ENCODE peak calls at places on chromosome 7, in ten cellular contexts. T is AG10803; L is stomach; M is non-pigmented ciliary epithelial cell; G is stimulated activated CD8-positive, alpha-beta memory T cell treated with anti-CD3 and anti-CD28 coated beads, Interleukin-15, amount 100 ng/mL, for 1 hour; E is body of pancreas; Z is ELF-1; I is NCI-H69; J is Kasumi-1; F is RWPE1. U is an unnamed sample.

GRCh38 chr7:13031481-13031880 is 344.0 kb downstream of the ARL4A start:
- DNase-seq in T (no peak), L (no peak), M (no peak), G (no peak), E (no peak), Z (no peak), I (no peak), J (no peak), F (peak), U (no peak)

GRCh38 chr7:26618458-26618857 is 245.9 kb downstream of the SKAP2 start:
- DNase-seq in T (no peak), L (no peak), M (no peak), G (no peak), E (no peak), Z (no peak), I (peak), J (no peak), F (no peak), U (no peak)

GRCh38 chr7:69775231-69775771 is 177.0 kb downstream of the AUTS2 start:
- DNase-seq in T (peak), L (no peak), M (no peak), G (no peak), E (no peak), Z (peak), I (peak), J (no peak), F (no peak), U (peak)

GRCh38 chr7:37320840-37321468 is 127.7 kb downstream of the ELMO1 start:
- DNase-seq in T (no peak), L (no peak), M (no peak), G (no peak), E (no peak), Z (no peak), I (no peak), J (peak), F (no peak), U (no peak)

GRCh38 chr7:70426249-70426880 is 705.6 kb upstream of the GALNT17 start:
- DNase-seq in T (no peak), L (no peak), M (no peak), G (no peak), E (no peak), Z (no peak), I (no peak), J (no peak), F (no peak), U (no peak)

GRCh38 chr7:93115796-93116195 is 2.0 kb downstream of the SAMD9 start:
- DNase-seq in T (peak), L (no peak), M (peak), G (no peak), E (no peak), Z (no peak), I (no peak), J (no peak), F (peak), U (no peak)

GRCh38 chr7:124120911-124121310 is 88.0 kb upstream of the TMEM229A start:
- DNase-seq in T (no peak), L (no peak), M (no peak), G (no peak), E (no peak), Z (no peak), I (no peak), J (no peak), F (no peak), U (no peak)

GRCh38 chr7:30667172-30667571 is 15.1 kb downstream of the CRHR2 start:
- DNase-seq in T (no peak), L (no peak), M (no peak), G (no peak), E (no peak), Z (no peak), I (no peak), J (no peak), F (no peak), U (no peak)

GRCh38 chr7:1819258-1819841 is 149.3 kb downstream of the ELFN1 start:
- DNase-seq in T (no peak), L (peak), M (no peak), G (no peak), E (no peak), Z (no peak), I (peak), J (no peak), F (no peak), U (peak)

GRCh38 chr7:22787936-22788335 is 34.7 kb downstream of the TOMM7 start:
- DNase-seq in T (peak), L (no peak), M (no peak), G (no peak), E (no peak), Z (no peak), I (no peak), J (no peak), F (no peak), U (no peak)

GRCh38 chr7:87671-88070 is 104.7 kb upstream of the FAM20C start:
- DNase-seq in T (no peak), L (no peak), M (no peak), G (no peak), E (peak), Z (no peak), I (no peak), J (no peak), F (no peak), U (peak)

GRCh38 chr7:121085922-121086321 is 97.4 kb downstream of the CPED1 start:
- DNase-seq in T (peak), L (no peak), M (no peak), G (no peak), E (no peak), Z (no peak), I (no peak), J (no peak), F (no peak), U (no peak)

GRCh38 chr7:90298145-90299038 is 22.7 kb downstream of the FAM237B start:
- DNase-seq in T (peak), L (no peak), M (peak), G (no peak), E (no peak), Z (no peak), I (peak), J (peak), F (peak), U (no peak)

GRCh38 chr7:12757443-12757842 is 70.0 kb downstream of the ARL4A start:
- DNase-seq in T (peak), L (no peak), M (peak), G (no peak), E (no peak), Z (no peak), I (no peak), J (no peak), F (peak), U (no peak)

GRCh38 chr7:42192851-42193456 is 44.1 kb downstream of the GLI3 start:
- DNase-seq in T (no peak), L (no peak), M (no peak), G (no peak), E (no peak), Z (peak), I (no peak), J (no peak), F (no peak), U (no peak)

GRCh38 chr7:105906169-105906568 is 29.8 kb upstream of the ATXN7L1 start:
- DNase-seq in T (no peak), L (no peak), M (no peak), G (no peak), E (no peak), Z (no peak), I (no peak), J (no peak), F (no peak), U (no peak)

GRCh38 chr7:20438665-20439376 is 108.1 kb downstream of the ITGB8 start:
- DNase-seq in T (no peak), L (no peak), M (no peak), G (no peak), E (no peak), Z (no peak), I (no peak), J (peak), F (no peak), U (no peak)

GRCh38 chr7:127692200-127692599 is 40.2 kb downstream of the SND1 start:
- DNase-seq in T (no peak), L (no peak), M (no peak), G (no peak), E (no peak), Z (no peak), I (no peak), J (no peak), F (no peak), U (no peak)

GRCh38 chr7:11170160-11170559 is 196.5 kb downstream of the PHF14 start:
- DNase-seq in T (no peak), L (no peak), M (no peak), G (no peak), E (no peak), Z (no peak), I (peak), J (no peak), F (no peak), U (no peak)

GRCh38 chr7:2496375-2496774 is 20.2 kb upstream of the GRIFIN start:
- DNase-seq in T (no peak), L (no peak), M (no peak), G (no peak), E (no peak), Z (no peak), I (no peak), J (no peak), F (no peak), U (no peak)

GRCh38 chr7:30732606-30733005 is 19.3 kb upstream of the INMT start:
- DNase-seq in T (no peak), L (no peak), M (no peak), G (no peak), E (no peak), Z (no peak), I (no peak), J (no peak), F (no peak), U (no peak)

GRCh38 chr7:67593807-67594206 is 597.2 kb downstream of the TYW1 start:
- DNase-seq in T (no peak), L (no peak), M (no peak), G (no peak), E (no peak), Z (peak), I (peak), J (no peak), F (no peak), U (no peak)

GRCh38 chr7:40763319-40764287 is 628.8 kb downstream of the SUGCT start:
- DNase-seq in T (peak), L (no peak), M (peak), G (no peak), E (no peak), Z (no peak), I (no peak), J (no peak), F (no peak), U (no peak)

GRCh38 chr7:371119-371778 is 81.3 kb downstream of the FOXL3 start:
- DNase-seq in T (no peak), L (peak), M (no peak), G (no peak), E (no peak), Z (no peak), I (peak), J (no peak), F (no peak), U (peak)

U was measured in posterior vena cava.